ENCODE peak calls at places on chromosome 1, in eight cellular contexts. B is activated T-cell treated with anti-CD3 and anti-CD28 coated beads, Interleukin-2, amount 50 U/mL, for 1 hour; H is HTR-8/SVneo; P is thoracic aorta; X is coronary artery; J is lower lobe of right lung; L is NCI-H2107; G is amygdala. Z is an unnamed sample.

GRCh38 chr1:183273300-183273699 is 87.2 kb downstream of the LAMC2 start:
- DNase-seq in B (no peak), H (no peak), P (no peak), X (peak), J (no peak), L (no peak), G (no peak), Z (no peak)

GRCh38 chr1:93673159-93673657 is 8.4 kb downstream of the BCAR3 start:
- DNase-seq in B (no peak), H (no peak), P (no peak), X (no peak), J (no peak), L (no peak), G (no peak), Z (no peak)

GRCh38 chr1:42966688-42967609 is 8.3 kb upstream of the SLC2A1 start:
- DNase-seq in B (no peak), H (peak), P (no peak), X (no peak), J (no peak), L (peak), G (no peak), Z (no peak)

GRCh38 chr1:234562336-234562735 is 47.6 kb downstream of the IRF2BP2 start:
- DNase-seq in B (no peak), H (no peak), P (no peak), X (peak), J (no peak), L (no peak), G (no peak), Z (no peak)

GRCh38 chr1:46687095-46687659 is 15.5 kb downstream of the TEX38 start:
- DNase-seq in B (no peak), H (no peak), P (peak), X (no peak), J (peak), L (no peak), G (no peak), Z (no peak)

GRCh38 chr1:84525738-84526137 is 19.4 kb upstream of the GNG5 start:
- DNase-seq in B (no peak), H (no peak), P (no peak), X (no peak), J (no peak), L (no peak), G (no peak), Z (no peak)

GRCh38 chr1:37127254-37127748 is 93.0 kb upstream of the GRIK3 start:
- DNase-seq in B (no peak), H (no peak), P (no peak), X (no peak), J (no peak), L (no peak), G (no peak), Z (no peak)

GRCh38 chr1:235527196-235527814 is 23.1 kb upstream of the B3GALNT2 start:
- DNase-seq in B (no peak), H (no peak), P (no peak), X (no peak), J (no peak), L (no peak), G (no peak), Z (no peak)

GRCh38 chr1:43978264-43978550 is 803 bp upstream of the B4GALT2 start:
- DNase-seq in B (no peak), H (no peak), P (no peak), X (no peak), J (no peak), L (no peak), G (no peak), Z (no peak)

GRCh38 chr1:32540589-32540988 is 1.4 kb downstream of the ZBTB8A start:
- DNase-seq in B (no peak), H (no peak), P (no peak), X (no peak), J (no peak), L (no peak), G (no peak), Z (no peak)

GRCh38 chr1:74731399-74732052 is 1.3 kb downstream of the CRYZ start:
- DNase-seq in B (no peak), H (no peak), P (no peak), X (no peak), J (no peak), L (no peak), G (no peak), Z (no peak)

GRCh38 chr1:43548285-43549271 is 17.9 kb downstream of the PTPRF start:
- DNase-seq in B (no peak), H (no peak), P (no peak), X (no peak), J (no peak), L (no peak), G (no peak), Z (no peak)

GRCh38 chr1:240608707-240609106 is 3.2 kb downstream of the GREM2 start:
- DNase-seq in B (no peak), H (peak), P (no peak), X (no peak), J (no peak), L (no peak), G (no peak), Z (no peak)

GRCh38 chr1:28437260-28437923 is 67.9 kb downstream of the PHACTR4 start:
- DNase-seq in B (no peak), H (no peak), P (peak), X (no peak), J (no peak), L (no peak), G (no peak), Z (no peak)

GRCh38 chr1:240658312-240658975 is 46.5 kb upstream of the GREM2 start:
- DNase-seq in B (no peak), H (no peak), P (no peak), X (no peak), J (no peak), L (no peak), G (no peak), Z (no peak)

GRCh38 chr1:60977661-60978060 is 104.7 kb upstream of the NFIA start:
- DNase-seq in B (no peak), H (no peak), P (no peak), X (no peak), J (no peak), L (no peak), G (no peak), Z (no peak)

GRCh38 chr1:107229711-107230110 is 88.9 kb downstream of the NTNG1 start:
- DNase-seq in B (no peak), H (no peak), P (no peak), X (no peak), J (no peak), L (no peak), G (no peak), Z (no peak)

GRCh38 chr1:235511470-235512240 is 7.4 kb upstream of the B3GALNT2 start:
- DNase-seq in B (no peak), H (no peak), P (no peak), X (no peak), J (no peak), L (no peak), G (no peak), Z (no peak)

GRCh38 chr1:201819346-201819745 is 9.6 kb upstream of the IPO9 start:
- DNase-seq in B (no peak), H (no peak), P (no peak), X (no peak), J (no peak), L (no peak), G (no peak), Z (no peak)

GRCh38 chr1:25897754-25898153 is 8.5 kb downstream of the STMN1 start:
- DNase-seq in B (no peak), H (no peak), P (no peak), X (no peak), J (no peak), L (no peak), G (no peak), Z (no peak)

GRCh38 chr1:200029035-200029623 is 1.6 kb downstream of the NR5A2 start:
- DNase-seq in B (no peak), H (peak), P (no peak), X (no peak), J (no peak), L (peak), G (no peak), Z (no peak)

GRCh38 chr1:172499636-172500141 is 33.3 kb upstream of the SUCO start:
- DNase-seq in B (no peak), H (peak), P (no peak), X (no peak), J (peak), L (no peak), G (no peak), Z (no peak)

GRCh38 chr1:194624833-194625232 is 1438.4 kb upstream of the B3GALT2 start:
- DNase-seq in B (no peak), H (no peak), P (no peak), X (no peak), J (no peak), L (no peak), G (no peak), Z (no peak)

GRCh38 chr1:7558921-7559869 is 211.9 kb upstream of the VAMP3 start:
- DNase-seq in B (no peak), H (no peak), P (no peak), X (no peak), J (no peak), L (no peak), G (no peak), Z (no peak)

GRCh38 chr1:157893681-157894080 is 52.1 kb upstream of the CD5L start:
- DNase-seq in B (no peak), H (no peak), P (no peak), X (no peak), J (no peak), L (no peak), G (no peak), Z (no peak)

GRCh38 chr1:203601717-203602309 is 24.8 kb upstream of the ATP2B4 start:
- DNase-seq in B (no peak), H (no peak), P (no peak), X (no peak), J (no peak), L (no peak), G (no peak), Z (no peak)

GRCh38 chr1:1004780-1005697 is 5.1 kb upstream of the HES4 start:
- DNase-seq in B (no peak), H (no peak), P (no peak), X (peak), J (peak), L (no peak), G (no peak), Z (no peak)

GRCh38 chr1:218479436-218480115 is 134.4 kb downstream of the TGFB2 start:
- DNase-seq in B (no peak), H (no peak), P (no peak), X (no peak), J (no peak), L (no peak), G (no peak), Z (no peak)

GRCh38 chr1:53210352-53210751 is 10.1 kb downstream of the CZIB start:
- DNase-seq in B (no peak), H (no peak), P (no peak), X (peak), J (no peak), L (no peak), G (no peak), Z (no peak)

GRCh38 chr1:211574705-211575104 is 4.3 kb downstream of the SLC30A1 start:
- DNase-seq in B (no peak), H (no peak), P (no peak), X (no peak), J (no peak), L (no peak), G (no peak), Z (no peak)

GRCh38 chr1:63983391-63984256 is 209.8 kb downstream of the ROR1 start:
- DNase-seq in B (no peak), H (no peak), P (no peak), X (no peak), J (no peak), L (no peak), G (no peak), Z (no peak)

GRCh38 chr1:9191216-9191615 is 43.4 kb upstream of the H6PD start:
- DNase-seq in B (no peak), H (no peak), P (no peak), X (no peak), J (no peak), L (no peak), G (no peak), Z (no peak)

GRCh38 chr1:6019166-6019845 is 26.4 kb upstream of the KCNAB2 start:
- DNase-seq in B (no peak), H (no peak), P (no peak), X (no peak), J (no peak), L (no peak), G (no peak), Z (no peak)

GRCh38 chr1:176779655-176780328 is 316.8 kb downstream of the PAPPA2 start:
- DNase-seq in B (no peak), H (no peak), P (no peak), X (no peak), J (no peak), L (no peak), G (no peak), Z (no peak)